ENCODE peak calls at places on chromosomes 6 and 20, in four cellular contexts. A is tibial artery, N is left lung, W is colonic mucosa. M is an unnamed sample.
A peak's percentile ranks its signal among the peaks of the same experiment; 100 is the strongest.

GRCh38 chr6:45419574-45420082 is 41.9 kb upstream of the SUPT3H start:
- DNase-seq in A (peak; percentile 76), N (peak; percentile 90), W (peak; percentile 53), M (peak; percentile 24)

GRCh38 chr20:49724637-49725606 is 11.2 kb upstream of the B4GALT5 start:
- DNase-seq in A (peak; percentile 67), N (no peak), W (no peak), M (no peak)

GRCh38 chr20:24993337-24994185 is 1.0 kb upstream of the APMAP start:
- DNase-seq in A (peak; percentile 20), N (no peak), W (peak; percentile 20), M (no peak)

GRCh38 chr6:152685819-152686218 is 11.9 kb upstream of the MYCT1 start:
- DNase-seq in A (no peak), N (peak; percentile 35), W (no peak), M (no peak)

GRCh38 chr6:33820784-33821183 is 17.0 kb upstream of the MLN start:
- DNase-seq in A (no peak), N (no peak), W (no peak), M (no peak)

GRCh38 chr20:50892394-50892793 is 38.8 kb downstream of the ADNP start:
- DNase-seq in A (no peak), N (no peak), W (no peak), M (no peak)

GRCh38 chr6:73375216-73375615 is 5.5 kb upstream of the OOEP start:
- DNase-seq in A (no peak), N (no peak), W (no peak), M (no peak)

GRCh38 chr6:3575166-3575565 is 118.3 kb upstream of the SLC22A23 start:
- DNase-seq in A (no peak), N (no peak), W (no peak), M (no peak)

DNA sequence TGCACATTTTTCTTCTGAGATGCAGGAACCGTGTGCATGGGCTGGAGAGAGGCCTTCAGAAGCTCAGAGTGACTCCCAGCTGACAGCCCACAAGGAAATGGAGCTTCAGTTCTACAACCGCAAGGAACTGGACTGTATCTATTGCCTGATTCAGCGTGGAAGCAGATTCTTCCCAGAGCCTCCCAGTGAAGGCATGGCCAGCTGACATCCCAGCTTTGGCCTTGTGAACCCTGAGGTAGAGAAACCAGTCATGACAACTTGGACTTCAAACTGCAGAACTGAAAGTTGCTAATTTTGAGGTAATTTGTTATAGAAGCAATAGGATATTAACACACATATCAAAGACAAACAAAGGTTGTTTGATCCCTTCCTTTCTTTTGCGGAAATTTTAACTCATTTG is 94.3 kb upstream of the NOX3 start:
- DNase-seq in A (no peak), N (no peak), W (no peak), M (no peak)
- TF ChIP-seq CTCF in A (no peak), N (no peak), W (no peak), M (no peak)

GRCh38 chr6:143504369-143504768 is 7.2 kb downstream of the FUCA2 start:
- DNase-seq in A (no peak), N (no peak), W (no peak), M (no peak)

GRCh38 chr6:143505537-143505936 is 6.0 kb downstream of the FUCA2 start:
- DNase-seq in A (no peak), N (no peak), W (no peak), M (no peak)

GRCh38 chr6:143498428-143498827 is 13.1 kb downstream of the FUCA2 start:
- DNase-seq in A (no peak), N (no peak), W (no peak), M (no peak)

GRCh38 chr6:143505111-143505510 is 6.4 kb downstream of the FUCA2 start:
- DNase-seq in A (no peak), N (no peak), W (no peak), M (no peak)

GRCh38 chr6:143501851-143502250 is 9.7 kb downstream of the FUCA2 start:
- DNase-seq in A (no peak), N (no peak), W (no peak), M (no peak)
- TF ChIP-seq CTCF in A (no peak), N (no peak), W (no peak), M (no peak)

GRCh38 chr20:31494131-31494530 is 19.0 kb downstream of the REM1 start:
- DNase-seq in A (no peak), N (no peak), W (no peak), M (no peak)
- TF ChIP-seq CTCF in A (peak; percentile 24), N (no peak), W (no peak), M (no peak)

GRCh38 chr6:120279706-120280105 is 930.1 kb upstream of the MAN1A1 start:
- DNase-seq in A (no peak), N (no peak), W (no peak), M (no peak)

GRCh38 chr6:120272038-120272437 is 922.5 kb upstream of the MAN1A1 start:
- DNase-seq in A (no peak), N (no peak), W (no peak), M (no peak)

DNA sequence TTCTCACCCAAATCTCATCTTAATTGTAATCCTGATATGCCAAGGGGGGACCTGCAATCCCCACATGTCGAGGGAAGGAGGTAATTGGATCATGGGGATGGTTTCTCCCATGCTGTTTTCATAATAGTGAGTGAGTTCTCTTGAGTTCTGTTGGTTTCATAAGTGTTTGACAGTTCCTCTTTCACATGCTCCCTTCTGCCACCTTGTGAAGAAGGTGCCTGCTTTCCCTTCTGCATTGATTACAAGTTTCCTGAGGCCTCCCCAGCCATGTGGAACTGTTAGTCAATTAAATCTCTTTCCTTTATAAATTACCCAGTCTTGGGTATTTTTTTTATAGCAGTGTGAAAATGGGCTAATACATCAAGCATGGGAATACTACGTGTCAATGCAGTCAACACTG is 925.0 kb upstream of the MAN1A1 start:
- DNase-seq in A (no peak), N (no peak), W (no peak), M (no peak)
- TF ChIP-seq CTCF in A (no peak), N (no peak), W (no peak), M (no peak)

DNA sequence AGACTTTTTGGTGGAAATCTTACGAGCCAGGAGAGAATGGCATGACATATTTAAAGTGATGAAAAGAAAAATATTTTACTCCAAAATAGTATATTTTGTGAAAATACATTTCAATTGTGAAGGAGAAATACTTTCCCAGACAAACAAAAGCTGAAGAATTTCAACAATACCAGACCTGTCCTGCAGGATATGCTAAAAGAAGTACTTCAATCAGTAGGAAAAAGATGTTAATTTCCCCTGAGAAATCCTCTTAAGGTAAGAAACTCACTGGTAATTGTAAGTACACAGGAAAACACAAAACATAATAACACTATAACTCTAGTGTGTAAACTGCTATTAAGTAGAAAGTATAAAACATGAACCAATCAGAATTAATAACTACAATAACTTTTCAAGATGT is 341.8 kb upstream of the GJE1 start:
- DNase-seq in A (no peak), N (no peak), W (no peak), M (no peak)
- TF ChIP-seq CTCF in A (no peak), N (no peak), W (no peak), M (no peak)

DNA sequence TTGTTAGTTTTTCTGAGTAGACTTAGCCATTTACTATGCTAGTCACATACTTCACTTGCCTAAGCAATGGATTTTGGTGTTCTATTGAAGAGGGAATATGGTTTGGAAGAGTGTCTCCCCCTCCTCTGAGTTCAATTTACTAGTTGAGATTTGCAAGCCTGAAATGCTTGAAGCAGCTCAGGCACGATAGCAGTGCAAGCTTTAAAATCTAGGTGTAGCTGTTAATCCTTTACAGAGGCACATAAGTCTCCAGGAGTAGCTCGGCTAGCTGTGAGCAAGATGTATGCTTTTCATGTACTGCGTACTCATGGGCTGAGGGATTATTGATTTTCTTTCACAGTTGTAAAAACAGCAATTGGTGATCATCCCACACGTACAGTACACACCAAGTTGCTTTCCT is 745 bp downstream of the FLRT3 start:
- DNase-seq in A (no peak), N (no peak), W (no peak), M (no peak)
- TF ChIP-seq CTCF in A (no peak), N (no peak), W (no peak), M (no peak)

DNA sequence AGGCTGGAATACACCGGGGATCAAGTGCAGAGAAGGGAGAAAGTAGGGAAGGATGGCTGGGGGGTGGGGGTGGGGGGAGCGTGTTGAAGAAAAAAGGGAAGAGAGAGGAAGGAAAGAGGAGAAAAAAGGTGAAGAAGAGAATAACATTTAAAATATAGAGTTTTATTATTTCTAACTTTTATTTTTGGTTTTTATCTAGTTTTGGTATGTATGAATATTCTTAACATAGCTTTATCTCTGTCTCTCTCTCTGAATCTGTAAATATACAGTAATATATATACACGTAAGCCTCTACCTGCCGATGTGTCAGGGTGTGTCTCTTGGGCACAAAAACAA is 30.0 kb downstream of the HLA-F start:
- DNase-seq in A (no peak), N (no peak), W (no peak), M (no peak)
- TF ChIP-seq CTCF in A (no peak), N (no peak), W (no peak), M (peak; percentile 1)

GRCh38 chr20:20872420-20872819 is 160.0 kb upstream of the RALGAPA2 start:
- DNase-seq in A (no peak), N (no peak), W (no peak), M (no peak)
- TF ChIP-seq CTCF in A (no peak), N (no peak), W (no peak), M (no peak)